ENCODE peak calls at places on chromosomes 5 and 9, in six cellular contexts. K is fibroblast of the aortic adventitia, H is SK-N-SH, C is endodermal cell, D is WERI-Rb-1, F is lower lobe of right lung. Y is an unnamed sample.

GRCh38 chr9:33721674-33722358 is 73.5 kb upstream of the PRSS3 start:
- DNase-seq in K (peak), H (peak), C (peak), D (peak), F (peak), Y (peak)

GRCh38 chr9:136665111-136665703 is 2.5 kb downstream of the EGFL7 start:
- DNase-seq in K (no peak), H (peak), C (peak), D (peak), F (no peak), Y (no peak)

GRCh38 chr5:125696762-125697161 is 726.4 kb upstream of the GRAMD2B start:
- DNase-seq in K (peak), H (peak), C (no peak), D (no peak), F (no peak), Y (peak)

GRCh38 chr5:121533814-121534213 is 317.9 kb upstream of the FTMT start:
- DNase-seq in K (no peak), H (no peak), C (no peak), D (no peak), F (no peak), Y (no peak)

GRCh38 chr5:60209146-60209840 is 315.8 kb upstream of the PDE4D start:
- DNase-seq in K (no peak), H (no peak), C (no peak), D (no peak), F (no peak), Y (no peak)

GRCh38 chr5:1185652-1186350 is 15.6 kb upstream of the SLC6A19 start:
- DNase-seq in K (no peak), H (peak), C (no peak), D (no peak), F (peak), Y (no peak)

GRCh38 chr9:124663046-124663961 is 107.8 kb downstream of the NR6A1 start:
- DNase-seq in K (no peak), H (no peak), C (no peak), D (no peak), F (no peak), Y (peak)

GRCh38 chr5:84274585-84275468 is 109.9 kb downstream of the EDIL3 start:
- DNase-seq in K (peak), H (peak), C (peak), D (peak), F (no peak), Y (peak)

DNA sequence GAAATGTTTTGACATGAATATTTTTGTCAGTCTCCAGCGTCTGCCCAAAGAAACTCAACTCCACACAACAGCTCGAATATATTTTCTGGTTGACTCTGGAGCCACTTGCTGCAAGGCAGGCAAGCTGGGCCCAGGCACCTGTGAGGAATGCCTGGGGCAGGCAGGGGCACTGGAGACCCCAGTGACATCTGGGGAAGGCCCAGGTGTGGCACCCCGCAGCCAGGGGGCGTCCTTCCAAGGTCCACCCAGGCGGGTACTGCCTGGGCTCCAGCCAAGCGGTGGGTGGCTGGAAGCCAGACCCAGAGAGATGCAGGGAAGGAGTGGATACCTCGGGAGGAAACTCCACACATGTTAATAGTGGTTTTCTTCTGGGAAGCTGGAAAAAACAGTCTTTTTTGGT is 125.9 kb downstream of the PHF2 start:
- DNase-seq in K (no peak), H (no peak), C (peak), D (no peak), F (no peak), Y (no peak)
- TF ChIP-seq CTCF in K (no peak), H (no peak), C (peak), D (peak), F (no peak), Y (no peak)

GRCh38 chr5:177591690-177592009 is 353 bp upstream of the TMED9 start:
- DNase-seq in K (no peak), H (no peak), C (no peak), D (no peak), F (no peak), Y (no peak)
- H3K4me3 ChIP-seq in K (peak), H (peak), C (peak), D (peak), F (peak), Y (peak)

DNA sequence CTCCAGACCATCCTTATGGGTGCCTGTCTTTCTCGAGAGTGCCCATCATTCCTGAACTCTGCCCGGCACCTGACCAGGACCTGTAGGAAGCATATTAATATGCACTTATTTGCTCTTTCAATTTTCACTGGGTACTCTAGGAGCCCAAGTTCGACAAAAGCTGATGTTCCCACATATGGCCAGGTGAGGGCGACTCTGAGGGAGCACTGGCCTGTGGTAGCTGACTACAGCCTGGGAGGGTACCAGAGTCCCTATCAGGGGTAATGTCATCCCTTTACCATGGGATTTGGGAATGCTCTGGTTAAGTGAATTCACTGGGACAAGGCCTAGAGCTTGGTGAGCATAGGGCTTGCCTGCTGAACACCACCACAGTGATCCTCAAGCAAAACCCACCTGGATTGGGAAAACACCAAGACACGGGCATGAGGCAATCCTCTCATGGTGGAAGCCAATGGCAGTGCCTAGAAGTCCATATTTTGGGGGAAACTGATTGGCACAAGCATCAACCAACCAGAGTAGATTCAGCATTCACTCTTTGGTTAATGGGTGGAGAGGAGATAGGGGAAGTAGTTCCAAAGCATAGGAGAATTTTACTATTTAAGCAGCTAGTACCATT is 112.2 kb downstream of the MTX3 start:
- DNase-seq in K (no peak), H (peak), C (peak), D (peak), F (no peak), Y (no peak)
- TF ChIP-seq CTCF in K (peak), H (peak), C (peak), D (peak), F (peak), Y (peak)

DNA sequence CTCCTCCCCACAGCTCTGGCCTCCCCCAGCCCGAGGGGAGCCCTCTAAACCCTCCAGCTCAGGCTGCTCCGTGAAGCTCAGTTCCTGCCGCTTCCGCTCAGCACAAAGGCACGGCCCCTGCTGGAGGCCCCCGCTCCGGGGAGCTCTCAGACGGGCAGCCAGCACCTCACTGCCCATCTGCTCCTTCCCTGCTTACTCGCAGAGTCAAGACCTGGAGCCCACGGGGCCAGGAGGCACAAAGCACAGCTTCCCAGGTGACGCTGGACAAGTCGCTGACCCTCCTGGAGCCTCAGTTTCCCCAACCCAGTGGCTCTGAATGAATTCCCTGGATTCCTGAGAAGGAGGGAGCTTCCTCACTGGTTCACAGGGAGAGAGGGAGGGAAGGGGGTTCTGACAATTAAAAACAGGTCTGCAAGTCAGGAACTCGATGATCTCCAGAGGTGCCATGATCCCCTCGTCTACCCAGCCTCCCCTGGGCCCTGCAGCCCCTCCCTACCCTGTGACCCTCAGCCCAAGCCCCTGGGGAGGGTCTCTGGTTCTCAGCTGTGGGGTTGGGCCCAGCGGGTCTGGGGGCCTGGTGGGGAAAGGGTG is 36.2 kb downstream of the VAV2 start:
- DNase-seq in K (peak), H (peak), C (peak), D (peak), F (peak), Y (peak)
- H3K4me3 ChIP-seq in K (peak), H (no peak), C (no peak), D (no peak), F (peak), Y (peak)

DNA sequence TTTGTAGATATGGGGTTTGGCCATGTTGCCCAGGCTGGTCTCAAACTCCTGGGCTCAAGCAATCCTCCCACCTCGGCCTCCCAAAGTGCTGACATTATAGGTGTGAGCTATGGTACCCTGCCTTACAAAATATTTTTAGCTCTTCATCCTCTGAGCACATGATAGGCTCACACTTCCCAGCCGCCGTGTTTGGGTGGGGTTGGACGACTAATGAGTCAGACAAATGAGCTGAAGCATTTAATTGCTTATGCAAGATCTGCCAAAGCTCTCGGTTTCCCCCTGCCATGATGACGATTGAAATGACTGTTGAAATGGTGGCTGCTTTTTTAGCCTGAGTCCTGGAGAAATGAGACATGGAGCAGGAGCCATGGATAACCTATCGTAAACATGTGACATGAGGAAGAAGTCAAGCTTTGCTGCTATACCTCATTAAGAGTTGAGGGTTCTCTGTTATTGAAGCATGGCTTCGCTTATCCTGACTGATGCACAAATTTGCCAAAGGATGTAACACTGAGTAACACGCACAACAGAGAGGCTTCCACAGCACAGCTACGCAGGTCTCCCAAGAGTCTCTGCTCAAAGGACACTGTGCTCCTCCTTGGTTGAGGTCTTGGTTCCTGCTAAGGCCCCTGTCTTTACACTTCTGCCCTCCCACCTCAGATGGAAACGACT is 48.2 kb upstream of the GFPT2 start:
- DNase-seq in K (no peak), H (no peak), C (no peak), D (no peak), F (no peak), Y (no peak)
- TF ChIP-seq CTCF in K (no peak), H (no peak), C (no peak), D (no peak), F (no peak), Y (no peak)

GRCh38 chr5:158450761-158451160 is 591.8 kb upstream of the CLINT1 start:
- DNase-seq in K (no peak), H (no peak), C (no peak), D (no peak), F (no peak), Y (no peak)
- H3K4me3 ChIP-seq in K (no peak), H (no peak), C (no peak), D (no peak), F (no peak), Y (no peak)

DNA sequence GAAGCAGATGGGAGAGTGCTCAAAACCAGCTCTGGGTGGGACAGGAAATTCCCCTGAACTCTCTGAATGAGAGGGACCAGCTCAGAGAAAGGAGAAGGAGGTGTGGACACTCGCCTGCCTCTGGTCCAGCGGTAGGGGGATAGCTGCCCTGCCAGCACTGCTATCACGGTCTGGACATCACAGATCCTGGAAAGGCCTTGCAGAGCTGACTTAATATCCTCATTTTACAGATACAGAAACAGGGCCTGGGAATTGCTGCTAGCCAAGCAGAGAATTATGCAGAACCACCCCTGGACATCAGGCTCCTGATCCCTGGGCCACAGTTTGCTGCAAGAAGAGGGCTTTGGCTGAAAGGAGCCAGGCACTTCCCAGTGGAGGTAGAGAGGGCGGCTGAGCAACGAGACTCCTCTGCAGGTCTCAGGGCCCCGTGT is 4.8 kb downstream of the TRAF1 start:
- DNase-seq in K (peak), H (peak), C (no peak), D (peak), F (no peak), Y (no peak)
- TF ChIP-seq CTCF in K (peak), H (no peak), C (no peak), D (peak), F (no peak), Y (no peak)

Y was measured in AG10803.